ENCODE peak calls at places on chromosome 20, in seven cellular contexts. X, P, G, A, B, D and M are unnamed samples. For H3K4me1, the result is how much of the 10 kb centered on the place peaks cover.

GRCh38 chr20:62303327-62304226 is 780 bp downstream of the ADRM1 start:
- DNase-seq in X (no peak), P (peak), G (no peak), A (peak), B (no peak), D (no peak), M (no peak)

GRCh38 chr20:380763-381580 is 412 bp downstream of the TRIB3 start:
- DNase-seq in X (peak), P (peak), G (peak), A (peak), B (no peak), D (no peak), M (peak)

GRCh38 chr20:46354920-46355654 is 46.8 kb upstream of the CDH22 start:
- DNase-seq in X (no peak), P (no peak), G (no peak), A (no peak), B (no peak), D (no peak), M (no peak)

GRCh38 chr20:40331699-40332098 is 357.3 kb downstream of the MAFB start:
- DNase-seq in X (no peak), P (no peak), G (no peak), A (no peak), B (no peak), D (no peak), M (no peak)

GRCh38 chr20:46174469-46175126 is 56.5 kb downstream of the CD40 start:
- DNase-seq in X (peak), P (peak), G (peak), A (peak), B (no peak), D (peak), M (peak)

GRCh38 chr20:17197041-17197440 is 29.8 kb upstream of the PCSK2 start:
- DNase-seq in X (no peak), P (no peak), G (no peak), A (no peak), B (no peak), D (no peak), M (no peak)

GRCh38 chr20:44295995-44296394 is 15.0 kb downstream of the FITM2 start:
- DNase-seq in X (no peak), P (no peak), G (no peak), A (no peak), B (no peak), D (no peak), M (no peak)

GRCh38 chr20:63165538-63166422 is 50.2 kb downstream of the YTHDF1 start:
- DNase-seq in X (no peak), P (no peak), G (no peak), A (no peak), B (no peak), D (no peak), M (no peak)

GRCh38 chr20:50438986-50439407 is 71.2 kb upstream of the PTPN1 start:
- DNase-seq in X (no peak), P (peak), G (peak), A (no peak), B (no peak), D (peak), M (no peak)

GRCh38 chr20:15818651-15819071 is 754.6 kb downstream of the KIF16B start:
- DNase-seq in X (no peak), P (no peak), G (no peak), A (no peak), B (no peak), D (no peak), M (no peak)

GRCh38 chr20:46307139-46307998 is 929 bp downstream of the CDH22 start:
- DNase-seq in X (peak), P (peak), G (no peak), A (peak), B (no peak), D (peak), M (peak)

DNA sequence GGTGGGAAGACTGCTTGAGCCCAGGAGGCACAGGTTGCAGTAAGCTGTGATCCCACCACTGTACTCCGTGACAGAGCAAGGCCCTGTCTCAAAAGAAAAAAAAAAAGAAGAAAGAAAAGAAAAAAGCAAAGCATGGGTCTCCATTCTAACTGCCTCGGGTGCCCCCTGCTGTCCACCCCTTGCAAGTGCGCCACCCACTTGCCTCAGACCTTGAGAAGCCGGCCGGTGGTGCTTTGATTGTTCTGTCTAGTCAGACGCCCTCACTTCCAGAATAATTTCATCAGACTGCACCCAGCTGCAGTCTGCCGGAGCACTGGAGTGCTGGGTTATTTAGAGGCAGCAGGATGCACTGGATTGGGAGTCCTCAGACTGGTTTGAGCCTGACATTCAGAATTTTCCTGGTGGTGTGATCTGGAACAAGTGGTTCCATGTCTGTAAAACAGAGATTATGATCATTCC is 17.6 kb upstream of the TM9SF4 start:
- DNase-seq in X (peak), P (peak), G (peak), A (peak), B (no peak), D (peak), M (peak)
- TF ChIP-seq REST in X (no peak), P (no peak), G (no peak), A (no peak), B (no peak), D (no peak), M (no peak)

DNA sequence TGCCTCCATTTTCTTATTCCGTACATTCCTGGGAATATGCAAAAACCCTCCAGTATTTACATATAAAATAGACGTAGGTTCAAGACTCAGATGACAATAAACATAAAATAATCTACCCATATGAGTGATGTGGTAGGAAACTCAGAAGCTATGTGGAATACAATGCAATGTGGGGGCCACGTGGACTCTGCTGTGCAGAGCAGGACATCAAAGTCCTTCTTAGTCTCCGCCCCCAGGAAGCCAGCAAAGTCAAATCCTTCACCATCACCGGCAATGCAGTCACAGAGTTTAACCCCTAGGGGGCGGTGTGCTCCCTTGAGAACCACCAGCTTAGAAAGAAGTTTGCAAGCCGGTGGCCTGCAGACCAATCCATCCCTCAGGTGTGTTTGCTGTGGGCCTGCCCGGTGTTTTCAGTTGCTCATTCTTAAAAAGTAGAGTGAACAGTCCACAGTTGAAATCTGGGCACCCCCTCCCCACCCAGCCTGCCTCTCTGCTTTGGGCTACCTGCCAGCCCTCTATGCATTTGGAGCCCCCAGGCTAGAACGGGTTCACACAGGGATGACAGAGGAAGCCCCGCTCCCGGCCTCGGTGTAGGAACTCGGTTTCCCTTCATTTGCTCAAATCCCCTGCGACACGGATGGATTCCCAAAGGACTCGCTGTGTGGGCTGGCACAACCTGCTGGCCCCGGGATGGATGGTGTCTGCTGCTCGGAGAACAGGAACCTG is 59.9 kb downstream of the SULF2 start:
- DNase-seq in X (peak), P (peak), G (peak), A (peak), B (peak), D (peak), M (peak)
- H3K4me1 ChIP-seq in X (under half), P (under half), G (under half), A (under half), B (under half), D (under half), M (under half)

GRCh38 chr20:23629017-23629541 is 8.7 kb downstream of the CST3 start:
- DNase-seq in X (no peak), P (peak), G (peak), A (no peak), B (no peak), D (peak), M (no peak)
- H3K27ac ChIP-seq in X (no peak), P (peak), G (peak), A (no peak), B (no peak), D (no peak), M (no peak)

DNA sequence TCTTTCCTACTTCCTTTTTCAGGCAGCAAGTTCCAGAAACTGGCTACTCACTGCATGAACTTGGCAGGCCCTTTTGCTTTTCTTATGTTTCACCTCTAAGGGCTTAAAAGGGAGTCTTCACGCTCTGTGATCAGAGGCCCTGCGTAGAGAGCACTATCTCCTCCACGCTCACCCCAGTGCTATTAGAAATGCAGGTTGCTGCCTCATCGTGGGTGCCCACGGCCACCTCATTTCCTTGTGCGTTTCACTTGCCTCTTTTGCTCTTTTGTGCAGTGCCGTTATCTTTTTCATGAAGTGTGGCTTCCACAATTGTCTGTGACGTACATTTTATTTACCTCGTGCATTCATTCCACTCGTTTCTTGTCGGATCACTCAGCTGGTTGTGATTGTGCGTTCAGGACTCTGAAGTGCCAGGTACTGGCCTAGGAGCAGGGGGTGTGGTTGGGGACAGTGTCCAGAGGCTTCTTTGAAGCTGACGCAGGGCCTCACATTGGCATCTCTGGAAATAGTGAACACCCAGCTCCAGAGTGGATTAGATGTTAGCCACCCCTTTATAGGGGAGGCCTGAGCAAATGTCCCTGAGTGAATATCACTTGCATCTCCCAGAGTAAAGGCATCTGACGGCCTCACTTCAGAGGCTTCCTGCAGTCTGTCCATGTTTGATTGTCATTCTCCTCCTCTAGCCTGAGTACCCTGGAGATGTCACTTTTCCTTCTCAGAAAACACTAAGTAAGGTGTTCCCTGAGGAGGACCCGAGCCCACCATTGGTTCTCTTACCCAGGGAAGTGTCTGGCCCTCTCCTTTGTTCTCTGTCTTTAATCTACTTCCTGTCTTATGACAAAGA is 10.4 kb downstream of the STX16 start:
- DNase-seq in X (no peak), P (no peak), G (no peak), A (no peak), B (no peak), D (no peak), M (no peak)
- TF ChIP-seq REST in X (no peak), P (no peak), G (no peak), A (no peak), B (no peak), D (no peak), M (no peak)

DNA sequence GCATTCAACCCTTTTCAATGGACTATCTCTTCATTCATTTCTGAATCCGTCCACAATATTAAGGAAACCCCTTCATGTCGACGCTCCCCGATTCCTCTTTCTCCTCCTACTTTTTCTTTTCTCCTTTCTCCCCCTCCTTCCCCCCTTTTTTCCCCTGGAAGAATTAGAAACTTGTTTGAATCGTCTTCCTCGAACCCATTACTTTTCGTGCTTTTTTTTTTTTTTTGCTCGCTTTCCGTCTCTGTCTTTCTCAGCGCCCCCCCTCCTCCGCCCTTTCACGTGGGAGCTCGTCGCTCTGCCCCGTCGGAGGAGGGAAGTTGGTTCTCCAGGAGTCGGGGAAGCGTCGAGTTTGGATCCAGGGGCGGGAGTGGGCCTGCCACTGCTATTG is 2.3 kb upstream of the NKX2-2 start:
- DNase-seq in X (no peak), P (no peak), G (no peak), A (no peak), B (no peak), D (no peak), M (no peak)
- H3K4me1 ChIP-seq in X (under half), P (under half), G (under half), A (under half), B (under half), D (under half), M (half or more)

GRCh38 chr20:32127347-32127746 is 17.8 kb downstream of the TM9SF4 start:
- DNase-seq in X (no peak), P (no peak), G (no peak), A (no peak), B (no peak), D (no peak), M (no peak)
- H3K27ac ChIP-seq in X (no peak), P (no peak), G (no peak), A (no peak), B (no peak), D (no peak), M (no peak)

GRCh38 chr20:13148402-13148801 is 72.7 kb upstream of the ISM1 start:
- DNase-seq in X (no peak), P (no peak), G (no peak), A (no peak), B (no peak), D (no peak), M (no peak)
- TF ChIP-seq REST in X (no peak), P (no peak), G (no peak), A (no peak), B (no peak), D (no peak), M (no peak)